ENCODE peak calls at places on chromosomes 4 and X, in nine cellular contexts. I is fibroblast of lung; R is CD4-positive, CD25-positive, alpha-beta regulatory T cell; M is pancreas; Q is suprapubic skin; L is CD8-positive, alpha-beta memory T cell; T is HL-60; A is PC-3; P is adrenal gland. K is an unnamed sample.

GRCh38 chr4:151804821-151805220 is 44.0 kb upstream of the GATB start:
- DNase-seq in I (peak; percentile 10), R (no peak), M (no peak), Q (no peak), L (no peak), T (no peak), A (no peak), P (no peak), K (peak; percentile 49)

GRCh38 chrX:115912372-115912897 is 258.1 kb upstream of the AGTR2 start:
- DNase-seq in I (no peak), R (no peak), M (peak; percentile 42), Q (no peak), L (no peak), T (no peak), A (peak; percentile 5), P (no peak), K (no peak)

GRCh38 chr4:29900336-29900735 is 819.8 kb upstream of the PCDH7 start:
- DNase-seq in I (peak; percentile 2), R (no peak), M (no peak), Q (no peak), L (no peak), T (no peak), A (peak; percentile 36), P (no peak), K (no peak)

GRCh38 chrX:67636532-67636931 is 92.7 kb downstream of the AR start:
- DNase-seq in I (peak; percentile 20), R (no peak), M (no peak), Q (no peak), L (no peak), T (no peak), A (no peak), P (no peak), K (peak; percentile 8)

GRCh38 chrX:27728291-27728690 is 79.5 kb upstream of the MAGEB10 start:
- DNase-seq in I (peak; percentile 66), R (no peak), M (no peak), Q (no peak), L (no peak), T (no peak), A (peak; percentile 80), P (no peak), K (peak; percentile 39)

GRCh38 chrX:70433848-70434351 is 10.7 kb upstream of the DLG3 start:
- DNase-seq in I (peak; percentile 49), R (peak; percentile 77), M (peak; percentile 76), Q (peak; percentile 83), L (peak; percentile 67), T (peak; percentile 48), A (peak; percentile 64), P (peak; percentile 68), K (peak; percentile 14)

GRCh38 chr4:86521373-86521969 is 72.6 kb upstream of the PTPN13 start:
- DNase-seq in I (no peak), R (no peak), M (no peak), Q (no peak), L (no peak), T (no peak), A (peak; percentile 42), P (no peak), K (no peak)

GRCh38 chr4:41887821-41888699 is 47.2 kb upstream of the TMEM33 start:
- DNase-seq in I (peak; percentile 77), R (peak; percentile 61), M (peak; percentile 51), Q (no peak), L (peak; percentile 23), T (peak; percentile 34), A (peak; percentile 62), P (no peak), K (peak; percentile 16)

GRCh38 chrX:134969726-134970125 is 21.1 kb upstream of the SMIM10 start:
- DNase-seq in I (peak; percentile 39), R (no peak), M (no peak), Q (no peak), L (no peak), T (no peak), A (no peak), P (no peak), K (no peak)

GRCh38 chr4:182074842-182075241 is 168.4 kb upstream of the TENM3 start:
- DNase-seq in I (no peak), R (no peak), M (no peak), Q (no peak), L (no peak), T (no peak), A (no peak), P (no peak), K (no peak)

GRCh38 chr4:128848461-128848860 is 39.0 kb downstream of the JADE1 start:
- DNase-seq in I (no peak), R (no peak), M (no peak), Q (no peak), L (no peak), T (no peak), A (no peak), P (no peak), K (no peak)

GRCh38 chr4:128844931-128845330 is 35.4 kb downstream of the JADE1 start:
- DNase-seq in I (peak; percentile 95), R (no peak), M (peak; percentile 92), Q (no peak), L (no peak), T (no peak), A (no peak), P (peak; percentile 68), K (no peak)

GRCh38 chr4:128850252-128850651 is 40.8 kb downstream of the JADE1 start:
- DNase-seq in I (no peak), R (no peak), M (no peak), Q (no peak), L (no peak), T (no peak), A (no peak), P (no peak), K (no peak)

GRCh38 chr4:128847074-128847724 is 37.7 kb downstream of the JADE1 start:
- DNase-seq in I (no peak), R (no peak), M (no peak), Q (no peak), L (no peak), T (peak; percentile 84), A (no peak), P (no peak), K (no peak)

DNA sequence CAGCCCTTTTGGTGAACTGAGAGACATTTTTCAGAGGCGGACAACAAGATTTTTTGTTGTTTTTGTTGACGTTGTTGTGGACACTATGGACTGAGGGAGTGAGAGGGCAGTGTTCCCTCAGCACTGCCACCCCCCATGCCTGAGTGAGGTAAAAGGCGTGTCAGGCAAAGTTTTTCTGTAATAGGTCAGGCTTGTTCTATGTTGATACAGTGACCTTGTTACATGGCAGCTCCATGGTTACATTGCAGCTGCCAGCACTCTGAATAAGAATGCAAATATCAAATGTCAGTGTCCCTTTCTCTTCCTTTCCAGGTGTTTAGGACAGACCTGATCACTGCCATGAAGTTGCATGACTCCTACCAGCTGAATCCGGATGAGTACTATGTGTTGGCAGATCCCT is 36.6 kb downstream of the JADE1 start:
- DNase-seq in I (no peak), R (no peak), M (peak; percentile 53), Q (no peak), L (no peak), T (no peak), A (peak; percentile 41), P (no peak), K (no peak)
- H3K27ac ChIP-seq in I (no peak overlapping the region), R (no peak overlapping the region), M (peak overlapping the region; percentile 67), Q (peak overlapping the region; percentile 63), L (no peak overlapping the region), T (peak overlapping the region; percentile 65), A (no peak overlapping the region), P (peak overlapping the region; percentile 66), K (no peak overlapping the region)

GRCh38 chrX:46649421-46650260 is 76.1 kb downstream of the CHST7 start:
- DNase-seq in I (peak; percentile 27), R (no peak), M (no peak), Q (no peak), L (no peak), T (peak; percentile 79), A (no peak), P (no peak), K (no peak)
- H3K27ac ChIP-seq in I (no peak overlapping the region), R (no peak overlapping the region), M (no peak overlapping the region), Q (no peak overlapping the region), L (no peak overlapping the region), T (peak overlapping the region; percentile 30), A (no peak overlapping the region), P (no peak overlapping the region), K (no peak overlapping the region)

GRCh38 chr4:144357970-144358369 is 217.5 kb upstream of the GYPA start:
- DNase-seq in I (no peak), R (no peak), M (no peak), Q (no peak), L (no peak), T (no peak), A (no peak), P (no peak), K (no peak)

GRCh38 chr4:144360394-144360793 is 219.9 kb upstream of the GYPA start:
- DNase-seq in I (no peak), R (no peak), M (no peak), Q (no peak), L (no peak), T (no peak), A (no peak), P (no peak), K (no peak)

GRCh38 chr4:144353240-144353639 is 212.7 kb upstream of the GYPA start:
- DNase-seq in I (no peak), R (no peak), M (no peak), Q (no peak), L (no peak), T (no peak), A (no peak), P (no peak), K (no peak)

GRCh38 chr4:144356941-144357381 is 216.4 kb upstream of the GYPA start:
- DNase-seq in I (no peak), R (no peak), M (no peak), Q (no peak), L (no peak), T (no peak), A (no peak), P (no peak), K (no peak)

DNA sequence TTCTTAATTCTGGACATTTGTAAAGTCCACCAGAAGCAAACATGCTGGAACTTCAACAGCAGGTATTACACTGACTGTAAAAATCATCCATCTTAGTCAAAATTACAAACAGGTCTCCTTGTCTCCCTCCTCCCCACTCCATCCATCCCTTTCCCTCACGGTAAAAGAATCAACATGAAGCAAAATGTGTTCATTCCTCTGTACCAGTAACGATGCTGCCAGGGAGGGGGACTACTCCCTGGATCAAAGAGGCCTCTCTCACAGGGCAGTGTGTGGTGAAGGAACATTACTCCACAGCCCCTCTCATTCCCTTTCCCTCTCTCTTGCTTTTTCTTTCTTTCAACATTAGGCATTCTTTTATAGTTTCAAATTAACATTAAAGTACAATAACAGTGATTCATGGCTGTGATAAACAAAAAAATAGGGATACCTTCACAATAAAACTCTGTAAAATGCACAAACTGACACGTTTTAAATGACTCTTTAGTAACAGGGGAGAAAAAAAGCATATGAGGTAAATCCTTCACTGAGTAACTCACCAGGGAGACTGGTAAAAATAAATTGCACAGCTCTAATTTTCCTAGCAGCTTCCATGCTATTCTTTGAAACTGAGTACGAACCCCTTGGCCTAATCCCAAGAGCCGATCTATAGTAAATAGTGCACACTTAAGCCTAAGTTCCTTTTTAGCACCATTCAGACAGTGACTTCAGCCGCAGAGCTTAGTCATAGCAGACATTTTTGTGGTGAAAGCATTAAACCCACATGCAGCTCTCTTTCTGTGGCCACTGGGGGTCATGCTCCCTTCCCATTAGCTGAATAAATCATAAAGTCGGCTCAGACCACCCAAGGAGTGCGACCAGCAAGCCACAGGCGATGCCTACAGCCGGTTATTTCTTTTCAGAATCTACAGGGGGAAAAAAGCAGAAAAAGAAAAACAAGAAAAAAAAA is 215.6 kb upstream of the GYPA start:
- DNase-seq in I (peak; percentile 94), R (peak; percentile 12), M (no peak), Q (no peak), L (no peak), T (peak; percentile 58), A (peak; percentile 85), P (no peak), K (peak; percentile 99)
- H3K27ac ChIP-seq in I (no peak overlapping the region), R (no peak overlapping the region), M (no peak overlapping the region), Q (no peak overlapping the region), L (no peak overlapping the region), T (no peak overlapping the region), A (no peak overlapping the region), P (no peak overlapping the region), K (peak overlapping the region; percentile 7)

GRCh38 chrX:23503835-23504539 is 163.3 kb upstream of the PRDX4 start:
- DNase-seq in I (peak; percentile 73), R (no peak), M (peak; percentile 94), Q (peak; percentile 81), L (no peak), T (no peak), A (peak; percentile 96), P (peak; percentile 64), K (peak; percentile 91)
- H3K27ac ChIP-seq in I (no peak overlapping the region), R (no peak overlapping the region), M (peak overlapping the region; percentile 40), Q (no peak overlapping the region), L (no peak overlapping the region), T (no peak overlapping the region), A (peak overlapping the region; percentile 59), P (no peak overlapping the region), K (peak overlapping the region; percentile 47)

K was measured in astrocyte.